ENCODE peak calls at places on chromosomes 1 and 21, in five cellular contexts. E is upper lobe of right lung, R is Right ventricle myocardium superior, Q is HS-5, U is choroid plexus epithelial cell. F is an unnamed sample.

GRCh38 chr1:238608139-238608538 is 717.4 kb upstream of the ZP4 start:
- DNase-seq in E (no peak), R (no peak), Q (no peak), U (no peak), F (no peak)

GRCh38 chr1:47701741-47702515 is 264.1 kb downstream of the FOXD2 start:
- DNase-seq in E (peak), R (no peak), Q (no peak), U (no peak), F (no peak)

GRCh38 chr1:26022404-26022779 is 817 bp downstream of the EXTL1 start:
- DNase-seq in E (no peak), R (no peak), Q (no peak), U (no peak), F (no peak)

GRCh38 chr1:207959141-207959825 is 48.4 kb upstream of the CD34 start:
- DNase-seq in E (peak), R (peak), Q (no peak), U (peak), F (no peak)

GRCh38 chr1:213041443-213041842 is 9.6 kb upstream of the RPS6KC1 start:
- DNase-seq in E (no peak), R (no peak), Q (peak), U (peak), F (no peak)

GRCh38 chr21:33650929-33651505 is 8.7 kb downstream of the ITSN1 start:
- DNase-seq in E (no peak), R (no peak), Q (no peak), U (peak), F (no peak)

GRCh38 chr21:41317458-41317857 is 857 bp downstream of the FAM3B start:
- DNase-seq in E (no peak), R (no peak), Q (no peak), U (no peak), F (no peak)

GRCh38 chr1:78650114-78650513 is 483 bp downstream of the IFI44 start:
- DNase-seq in E (no peak), R (no peak), Q (no peak), U (peak), F (no peak)

GRCh38 chr1:221777434-221778072 is 35.7 kb upstream of the DUSP10 start:
- DNase-seq in E (no peak), R (no peak), Q (no peak), U (no peak), F (no peak)

GRCh38 chr1:209911746-209912145 is 26.3 kb upstream of the SYT14 start:
- DNase-seq in E (no peak), R (no peak), Q (no peak), U (no peak), F (no peak)

GRCh38 chr1:91795601-91796389 is 90.2 kb downstream of the TGFBR3 start:
- DNase-seq in E (no peak), R (no peak), Q (peak), U (peak), F (no peak)

GRCh38 chr1:67460648-67461500 is 30.7 kb upstream of the SERBP1 start:
- DNase-seq in E (no peak), R (peak), Q (no peak), U (no peak), F (no peak)

GRCh38 chr1:199774433-199775089 is 252.9 kb upstream of the NR5A2 start:
- DNase-seq in E (no peak), R (no peak), Q (no peak), U (peak), F (peak)

GRCh38 chr1:163980391-163980790 is 578.6 kb upstream of the PBX1 start:
- DNase-seq in E (no peak), R (no peak), Q (no peak), U (no peak), F (no peak)

GRCh38 chr1:225768662-225769426 is 8.8 kb upstream of the SRP9 start:
- DNase-seq in E (no peak), R (no peak), Q (no peak), U (no peak), F (no peak)